ENCODE peak calls at places on chromosomes 6 and 20, in seven cellular contexts. One of them, this sample, is unnamed.

GRCh38 chr6:159969204-159969912 is 476 bp downstream of the IGF2R start:
- DNase-seq in fibroblast of lung: peak; percentile 29
- DNase-seq in brain microvascular endothelial cell: no peak
- DNase-seq in neural progenitor cell: peak; percentile 78
- DNase-seq in OCI-LY7: peak; percentile 35
- DNase-seq in uterus: peak; percentile 46
- DNase-seq in stomach: peak; percentile 31
- DNase-seq in this sample: no peak

GRCh38 chr6:143673638-143674037 is 4.1 kb upstream of the PHACTR2 start:
- DNase-seq in fibroblast of lung: peak; percentile 87
- DNase-seq in brain microvascular endothelial cell: peak; percentile 32
- DNase-seq in neural progenitor cell: peak; percentile 81
- DNase-seq in OCI-LY7: no peak
- DNase-seq in uterus: peak; percentile 25
- DNase-seq in stomach: peak; percentile 64
- DNase-seq in this sample: no peak

GRCh38 chr20:25352746-25353145 is 37.9 kb downstream of the ABHD12 start:
- DNase-seq in fibroblast of lung: no peak
- DNase-seq in brain microvascular endothelial cell: no peak
- DNase-seq in neural progenitor cell: no peak
- DNase-seq in OCI-LY7: no peak
- DNase-seq in uterus: no peak
- DNase-seq in stomach: no peak
- DNase-seq in this sample: no peak

GRCh38 chr6:133187657-133188453 is 53.3 kb upstream of the EYA4 start:
- DNase-seq in fibroblast of lung: peak; percentile 80
- DNase-seq in brain microvascular endothelial cell: no peak
- DNase-seq in neural progenitor cell: no peak
- DNase-seq in OCI-LY7: no peak
- DNase-seq in uterus: no peak
- DNase-seq in stomach: no peak
- DNase-seq in this sample: no peak

GRCh38 chr6:87574237-87574636 is 15.6 kb downstream of the RARS2 start:
- DNase-seq in fibroblast of lung: no peak
- DNase-seq in brain microvascular endothelial cell: no peak
- DNase-seq in neural progenitor cell: no peak
- DNase-seq in OCI-LY7: no peak
- DNase-seq in uterus: no peak
- DNase-seq in stomach: no peak
- DNase-seq in this sample: no peak

GRCh38 chr6:122808121-122808885 is 19.2 kb downstream of the SMPDL3A start:
- DNase-seq in fibroblast of lung: no peak
- DNase-seq in brain microvascular endothelial cell: no peak
- DNase-seq in neural progenitor cell: no peak
- DNase-seq in OCI-LY7: no peak
- DNase-seq in uterus: no peak
- DNase-seq in stomach: no peak
- DNase-seq in this sample: no peak

GRCh38 chr6:100260584-100260983 is 204.1 kb downstream of the SIM1 start:
- DNase-seq in fibroblast of lung: peak; percentile 27
- DNase-seq in brain microvascular endothelial cell: peak; percentile 36
- DNase-seq in neural progenitor cell: no peak
- DNase-seq in OCI-LY7: no peak
- DNase-seq in uterus: no peak
- DNase-seq in stomach: no peak
- DNase-seq in this sample: no peak

GRCh38 chr6:89605861-89606260 is 32.7 kb downstream of the LYRM2 start:
- DNase-seq in fibroblast of lung: no peak
- DNase-seq in brain microvascular endothelial cell: no peak
- DNase-seq in neural progenitor cell: no peak
- DNase-seq in OCI-LY7: no peak
- DNase-seq in uterus: no peak
- DNase-seq in stomach: peak; percentile 17
- DNase-seq in this sample: no peak

GRCh38 chr6:7204726-7205125 is 97.0 kb downstream of the RREB1 start:
- DNase-seq in fibroblast of lung: peak; percentile 62
- DNase-seq in brain microvascular endothelial cell: no peak
- DNase-seq in neural progenitor cell: no peak
- DNase-seq in OCI-LY7: no peak
- DNase-seq in uterus: no peak
- DNase-seq in stomach: no peak
- DNase-seq in this sample: no peak

GRCh38 chr6:26304213-26305096 is 60.5 kb upstream of the BTN3A2 start:
- DNase-seq in fibroblast of lung: peak; percentile 56
- DNase-seq in brain microvascular endothelial cell: peak; percentile 72
- DNase-seq in neural progenitor cell: peak; percentile 40
- DNase-seq in OCI-LY7: peak; percentile 76
- DNase-seq in uterus: peak; percentile 38
- DNase-seq in stomach: no peak
- DNase-seq in this sample: no peak

GRCh38 chr20:62050166-62051120 is 15.2 kb downstream of the TAF4 start:
- DNase-seq in fibroblast of lung: no peak
- DNase-seq in brain microvascular endothelial cell: no peak
- DNase-seq in neural progenitor cell: no peak
- DNase-seq in OCI-LY7: no peak
- DNase-seq in uterus: no peak
- DNase-seq in stomach: no peak
- DNase-seq in this sample: no peak

GRCh38 chr6:26270121-26270861 is 94.7 kb upstream of the BTN3A2 start:
- DNase-seq in fibroblast of lung: no peak
- DNase-seq in brain microvascular endothelial cell: no peak
- DNase-seq in neural progenitor cell: peak; percentile 60
- DNase-seq in OCI-LY7: peak; percentile 86
- DNase-seq in uterus: no peak
- DNase-seq in stomach: no peak
- DNase-seq in this sample: no peak

GRCh38 chr6:130240232-130240631 is 17.5 kb upstream of the SAMD3 start:
- DNase-seq in fibroblast of lung: peak; percentile 87
- DNase-seq in brain microvascular endothelial cell: peak; percentile 68
- DNase-seq in neural progenitor cell: no peak
- DNase-seq in OCI-LY7: no peak
- DNase-seq in uterus: no peak
- DNase-seq in stomach: no peak
- DNase-seq in this sample: no peak

GRCh38 chr20:50895111-50895830 is 36.0 kb downstream of the ADNP start:
- DNase-seq in fibroblast of lung: no peak
- DNase-seq in brain microvascular endothelial cell: no peak
- DNase-seq in neural progenitor cell: no peak
- DNase-seq in OCI-LY7: no peak
- DNase-seq in uterus: no peak
- DNase-seq in stomach: no peak
- DNase-seq in this sample: no peak

GRCh38 chr6:88748141-88748540 is 215.3 kb downstream of the RNGTT start:
- DNase-seq in fibroblast of lung: no peak
- DNase-seq in brain microvascular endothelial cell: no peak
- DNase-seq in neural progenitor cell: no peak
- DNase-seq in OCI-LY7: no peak
- DNase-seq in uterus: no peak
- DNase-seq in stomach: no peak
- DNase-seq in this sample: no peak

GRCh38 chr20:4666001-4666470 is 55.7 kb upstream of the PRND start:
- DNase-seq in fibroblast of lung: peak; percentile 80
- DNase-seq in brain microvascular endothelial cell: peak; percentile 65
- DNase-seq in neural progenitor cell: no peak
- DNase-seq in OCI-LY7: no peak
- DNase-seq in uterus: no peak
- DNase-seq in stomach: no peak
- DNase-seq in this sample: no peak

GRCh38 chr6:72425003-72425681 is 196.7 kb upstream of the KCNQ5 start:
- DNase-seq in fibroblast of lung: peak; percentile 97
- DNase-seq in brain microvascular endothelial cell: peak; percentile 58
- DNase-seq in neural progenitor cell: no peak
- DNase-seq in OCI-LY7: no peak
- DNase-seq in uterus: no peak
- DNase-seq in stomach: no peak
- DNase-seq in this sample: no peak

GRCh38 chr6:138013949-138014348 is 93.3 kb downstream of the PERP start:
- DNase-seq in fibroblast of lung: no peak
- DNase-seq in brain microvascular endothelial cell: no peak
- DNase-seq in neural progenitor cell: no peak
- DNase-seq in OCI-LY7: no peak
- DNase-seq in uterus: no peak
- DNase-seq in stomach: no peak
- DNase-seq in this sample: no peak

GRCh38 chr20:36919715-36920333 is 31.7 kb downstream of the SAMHD1 start:
- DNase-seq in fibroblast of lung: peak; percentile 48
- DNase-seq in brain microvascular endothelial cell: peak; percentile 64
- DNase-seq in neural progenitor cell: peak; percentile 66
- DNase-seq in OCI-LY7: peak; percentile 70
- DNase-seq in uterus: no peak
- DNase-seq in stomach: no peak
- DNase-seq in this sample: no peak

GRCh38 chr6:158610319-158610968 is 34.1 kb downstream of the DYNLT1 start:
- DNase-seq in fibroblast of lung: no peak
- DNase-seq in brain microvascular endothelial cell: no peak
- DNase-seq in neural progenitor cell: no peak
- DNase-seq in OCI-LY7: no peak
- DNase-seq in uterus: no peak
- DNase-seq in stomach: no peak
- DNase-seq in this sample: no peak

GRCh38 chr6:137277971-137278602 is 58.9 kb upstream of the IFNGR1 start:
- DNase-seq in fibroblast of lung: peak; percentile 82
- DNase-seq in brain microvascular endothelial cell: peak; percentile 90
- DNase-seq in neural progenitor cell: peak; percentile 15
- DNase-seq in OCI-LY7: no peak
- DNase-seq in uterus: no peak
- DNase-seq in stomach: no peak
- DNase-seq in this sample: no peak

GRCh38 chr6:122449084-122449483 is 22.5 kb downstream of the SERINC1 start:
- DNase-seq in fibroblast of lung: no peak
- DNase-seq in brain microvascular endothelial cell: no peak
- DNase-seq in neural progenitor cell: no peak
- DNase-seq in OCI-LY7: no peak
- DNase-seq in uterus: no peak
- DNase-seq in stomach: no peak
- DNase-seq in this sample: no peak

GRCh38 chr6:48766349-48766748 is 655.4 kb upstream of the PTCHD4 start:
- DNase-seq in fibroblast of lung: peak; percentile 78
- DNase-seq in brain microvascular endothelial cell: peak; percentile 62
- DNase-seq in neural progenitor cell: no peak
- DNase-seq in OCI-LY7: no peak
- DNase-seq in uterus: no peak
- DNase-seq in stomach: no peak
- DNase-seq in this sample: no peak

GRCh38 chr20:45843506-45843905 is 9.9 kb downstream of the SNX21 start:
- DNase-seq in fibroblast of lung: no peak
- DNase-seq in brain microvascular endothelial cell: no peak
- DNase-seq in neural progenitor cell: no peak
- DNase-seq in OCI-LY7: no peak
- DNase-seq in uterus: no peak
- DNase-seq in stomach: no peak
- DNase-seq in this sample: no peak

GRCh38 chr6:15751721-15752350 is 89.0 kb upstream of the DTNBP1 start:
- DNase-seq in fibroblast of lung: no peak
- DNase-seq in brain microvascular endothelial cell: no peak
- DNase-seq in neural progenitor cell: no peak
- DNase-seq in OCI-LY7: no peak
- DNase-seq in uterus: no peak
- DNase-seq in stomach: no peak
- DNase-seq in this sample: no peak
- H3K4me3 ChIP-seq in fibroblast of lung: no peak overlapping the region
- H3K4me3 ChIP-seq in brain microvascular endothelial cell: no peak overlapping the region
- H3K4me3 ChIP-seq in neural progenitor cell: no peak overlapping the region
- H3K4me3 ChIP-seq in OCI-LY7: no peak overlapping the region
- H3K4me3 ChIP-seq in uterus: no peak overlapping the region
- H3K4me3 ChIP-seq in stomach: no peak overlapping the region
- H3K4me3 ChIP-seq in this sample: no peak overlapping the region

DNA sequence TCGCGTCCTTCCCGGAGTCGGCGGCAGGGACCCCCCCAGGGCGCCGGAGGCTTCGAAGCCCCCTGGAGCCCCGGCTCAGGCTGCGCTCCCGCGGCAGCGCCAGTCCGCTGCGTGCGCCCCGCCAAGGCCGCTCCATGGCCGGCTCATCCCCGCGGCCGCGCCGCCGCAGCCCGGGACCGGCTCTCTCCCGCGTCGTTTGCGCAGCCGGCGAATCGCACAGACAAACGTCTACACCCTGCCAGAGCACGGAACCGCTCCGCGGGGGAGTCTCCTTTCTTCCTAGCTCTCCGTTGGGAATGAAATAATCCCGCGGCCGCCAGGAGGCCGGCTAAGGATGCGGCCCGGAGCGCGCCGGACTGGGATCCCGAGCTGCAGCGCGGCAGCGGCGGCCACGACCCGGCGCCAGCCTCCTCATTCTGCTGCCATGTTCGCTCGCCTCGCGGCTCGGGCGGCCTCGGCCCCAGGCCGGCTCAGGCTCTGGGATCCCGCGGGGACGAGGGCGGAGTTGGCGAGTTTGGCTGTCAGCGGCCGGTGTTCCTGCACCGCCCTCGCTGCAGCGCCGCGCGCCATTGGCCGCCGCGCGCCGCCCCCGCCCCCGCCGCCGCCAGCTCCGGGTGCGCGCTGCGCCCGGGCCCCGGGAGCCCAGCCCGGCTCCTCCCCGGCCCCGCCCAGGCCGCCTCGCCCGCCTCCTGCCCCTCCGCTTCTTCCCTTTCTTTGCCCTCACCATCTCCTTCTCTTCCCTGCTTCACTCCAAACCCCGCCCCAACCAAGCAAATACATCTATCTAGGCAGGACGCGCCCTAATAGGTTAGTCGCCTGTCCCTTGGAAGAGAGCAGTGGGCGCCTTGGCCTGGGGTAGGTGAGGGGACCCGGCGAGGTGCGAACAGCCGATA is at the start of gene GFOD1:
- DNase-seq in fibroblast of lung: peak; percentile 84
- DNase-seq in brain microvascular endothelial cell: peak; percentile 73
- DNase-seq in neural progenitor cell: peak; percentile 94
- DNase-seq in OCI-LY7: peak; percentile 91
- DNase-seq in uterus: peak; percentile 85
- DNase-seq in stomach: peak; percentile 86
- DNase-seq in this sample: peak; percentile 92
- TF ChIP-seq CTCF in fibroblast of lung: peak; percentile 19
- TF ChIP-seq CTCF in brain microvascular endothelial cell: peak; percentile 44
- TF ChIP-seq CTCF in neural progenitor cell: peak; percentile 37
- TF ChIP-seq CTCF in OCI-LY7: no peak
- TF ChIP-seq CTCF in uterus: peak; percentile 3
- TF ChIP-seq CTCF in stomach: no peak
- TF ChIP-seq CTCF in this sample: no peak

DNA sequence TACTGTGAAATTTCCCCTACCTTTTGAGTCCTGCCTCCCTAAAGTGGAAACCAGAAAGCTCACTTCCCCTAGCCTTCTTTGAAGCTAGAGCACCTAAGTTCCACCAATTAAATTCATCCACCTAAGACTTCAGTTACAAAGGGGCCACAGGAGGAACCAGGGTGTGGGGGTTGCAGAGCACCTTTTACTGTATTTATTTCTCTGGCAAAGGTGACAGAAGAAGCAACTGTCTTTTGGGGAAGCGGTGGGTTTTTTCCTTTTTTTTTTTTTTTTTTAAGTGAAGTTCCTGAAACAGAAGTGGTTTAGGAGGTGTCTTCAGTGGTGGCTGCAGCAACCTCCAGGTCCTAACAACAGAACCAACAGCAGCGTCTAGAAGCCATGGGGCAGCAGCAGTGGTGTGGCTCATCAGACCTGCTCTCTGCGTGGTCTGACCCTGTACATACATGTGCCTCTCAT is 13.1 kb downstream of the PSMB9 start:
- DNase-seq in fibroblast of lung: no peak
- DNase-seq in brain microvascular endothelial cell: no peak
- DNase-seq in neural progenitor cell: no peak
- DNase-seq in OCI-LY7: peak; percentile 86
- DNase-seq in uterus: no peak
- DNase-seq in stomach: no peak
- DNase-seq in this sample: no peak
- H3K27ac ChIP-seq in fibroblast of lung: no peak overlapping the region
- H3K27ac ChIP-seq in brain microvascular endothelial cell: no peak overlapping the region
- H3K27ac ChIP-seq in neural progenitor cell: no peak overlapping the region
- H3K27ac ChIP-seq in OCI-LY7: peak overlapping the region; percentile 94
- H3K27ac ChIP-seq in uterus: no peak overlapping the region
- H3K27ac ChIP-seq in stomach: no peak overlapping the region
- H3K27ac ChIP-seq in this sample: no peak overlapping the region

GRCh38 chr20:16048881-16049280 is 524.4 kb downstream of the KIF16B start:
- DNase-seq in fibroblast of lung: no peak
- DNase-seq in brain microvascular endothelial cell: no peak
- DNase-seq in neural progenitor cell: no peak
- DNase-seq in OCI-LY7: no peak
- DNase-seq in uterus: no peak
- DNase-seq in stomach: no peak
- DNase-seq in this sample: no peak
- H3K4me3 ChIP-seq in fibroblast of lung: no peak overlapping the region
- H3K4me3 ChIP-seq in brain microvascular endothelial cell: no peak overlapping the region
- H3K4me3 ChIP-seq in neural progenitor cell: no peak overlapping the region
- H3K4me3 ChIP-seq in OCI-LY7: no peak overlapping the region
- H3K4me3 ChIP-seq in uterus: no peak overlapping the region
- H3K4me3 ChIP-seq in stomach: no peak overlapping the region
- H3K4me3 ChIP-seq in this sample: no peak overlapping the region

This sample was measured in coronary artery.